ENCODE peak calls at places on chromosomes 13 and 19, in five cellular contexts. D is left kidney, X is choroid plexus epithelial cell, Z is SK-N-DZ, K is heart left ventricle. N is an unnamed sample.

GRCh38 chr19:45195764-45196163 is 17.2 kb downstream of the BLOC1S3 start:
- DNase-seq in D (no peak), X (peak; percentile 16), Z (no peak), K (no peak), N (no peak)

GRCh38 chr19:55692681-55693081 is 17.7 kb downstream of the EPN1 start:
- DNase-seq in D (no peak), X (no peak), Z (no peak), K (peak; percentile 24), N (no peak)

GRCh38 chr19:17109962-17110598 is 34.5 kb downstream of the MYO9B start:
- DNase-seq in D (no peak), X (no peak), Z (no peak), K (peak; percentile 70), N (no peak)

GRCh38 chr13:100789968-100790367 is 115.4 kb upstream of the TMTC4 start:
- DNase-seq in D (no peak), X (no peak), Z (no peak), K (no peak), N (peak; percentile 9)

GRCh38 chr19:4197228-4197624 is 14.7 kb downstream of the ANKRD24 start:
- DNase-seq in D (no peak), X (no peak), Z (no peak), K (no peak), N (no peak)

GRCh38 chr13:107851670-107852460 is 363.5 kb downstream of the LIG4 start:
- DNase-seq in D (no peak), X (no peak), Z (no peak), K (no peak), N (no peak)

GRCh38 chr13:71499944-71500514 is 367.0 kb downstream of the DACH1 start:
- DNase-seq in D (no peak), X (no peak), Z (no peak), K (no peak), N (no peak)

GRCh38 chr19:48963371-48964204 is 1.5 kb upstream of the FTL start:
- DNase-seq in D (peak; percentile 75), X (peak; percentile 70), Z (peak; percentile 43), K (peak; percentile 86), N (no peak)

GRCh38 chr19:47778089-47778953 is at the start of gene SELENOW:
- DNase-seq in D (peak; percentile 94), X (peak; percentile 73), Z (peak; percentile 75), K (peak; percentile 80), N (no peak)

GRCh38 chr13:54312885-54313284 is 1284.3 kb downstream of the OLFM4 start:
- DNase-seq in D (no peak), X (no peak), Z (no peak), K (no peak), N (no peak)

GRCh38 chr19:42532881-42533280 is 4.6 kb upstream of the CEACAM1 start:
- DNase-seq in D (no peak), X (no peak), Z (no peak), K (no peak), N (no peak)

N was measured in stromal cell of bone marrow.